ENCODE peak calls at places on chromosomes 5 and 9, in six cellular contexts. J, E, F, I, U and Q are unnamed samples.
A peak's percentile ranks its signal among the peaks of the same experiment; 100 is the strongest.

GRCh38 chr9:81595887-81596558 is 93.3 kb downstream of the TLE1 start:
- DNase-seq in U (no peak), I (no peak), E (peak; percentile 75), J (peak; percentile 80), F (no peak), Q (peak; percentile 59)

GRCh38 chr5:1244976-1245375 is 19.8 kb downstream of the SLC6A18 start:
- DNase-seq in I (no peak), J (no peak), U (no peak), F (no peak), E (no peak), Q (no peak)

GRCh38 chr5:147743686-147744332 is 38.7 kb downstream of the JAKMIP2 start:
- DNase-seq in I (no peak), F (peak; percentile 28), U (no peak), E (no peak), J (no peak), Q (no peak)

GRCh38 chr5:52799983-52800393 is 12.3 kb downstream of the ITGA1 start:
- DNase-seq in E (peak; percentile 96), I (peak; percentile 93), U (peak; percentile 94), J (peak; percentile 95), F (peak; percentile 96), Q (peak; percentile 94)

GRCh38 chr9:121447341-121447834 is 52.3 kb downstream of the GGTA1 start:
- DNase-seq in J (no peak), U (peak; percentile 76), F (peak; percentile 67), I (no peak), E (no peak), Q (no peak)

GRCh38 chr9:109013678-109014145 is 413 bp upstream of the CTNNAL1 start:
- DNase-seq in J (no peak), I (no peak), F (peak; percentile 78), U (no peak), E (no peak), Q (no peak)

GRCh38 chr5:139378941-139379361 is 4.1 kb downstream of the SLC23A1 start:
- DNase-seq in J (no peak), F (no peak), U (no peak), E (no peak), I (no peak), Q (no peak)

GRCh38 chr9:112174223-112174964 is 703 bp downstream of the SUSD1 start:
- DNase-seq in F (peak; percentile 65), I (no peak), J (no peak), E (peak; percentile 39), U (peak; percentile 16), Q (no peak)

GRCh38 chr9:130446111-130446861 is 1.5 kb downstream of the ASS1 start:
- DNase-seq in U (peak; percentile 94), E (peak; percentile 74), I (no peak), F (peak; percentile 49), J (no peak), Q (no peak)

GRCh38 chr9:33329996-33330395 is 39.7 kb downstream of the NFX1 start:
- DNase-seq in F (peak; percentile 65), E (no peak), I (no peak), J (no peak), U (peak; percentile 87), Q (no peak)

GRCh38 chr5:169070413-169070812 is 230.5 kb downstream of the SLIT3 start:
- DNase-seq in I (no peak), J (no peak), U (no peak), F (no peak), E (no peak), Q (no peak)

GRCh38 chr5:66171349-66172344 is 27.5 kb downstream of the SREK1 start:
- DNase-seq in U (peak; percentile 70), E (peak; percentile 54), I (no peak), J (no peak), F (peak; percentile 69), Q (no peak)

GRCh38 chr5:154385236-154385512 is 60.6 kb upstream of the SAP30L start:
- DNase-seq in U (no peak), J (no peak), F (no peak), I (no peak), E (no peak), Q (no peak)

GRCh38 chr5:143124593-143124992 is 278.9 kb downstream of the NR3C1 start:
- DNase-seq in J (no peak), F (no peak), E (peak; percentile 37), U (no peak), I (no peak), Q (no peak)

GRCh38 chr5:61333351-61334223 is 1.5 kb downstream of the ZSWIM6 start:
- DNase-seq in I (peak; percentile 40), U (no peak), J (no peak), E (peak; percentile 65), F (peak; percentile 34), Q (peak; percentile 64)

GRCh38 chr9:11275158-11275695 is 662.4 kb upstream of the PTPRD start:
- DNase-seq in F (no peak), E (no peak), U (no peak), J (no peak), I (no peak), Q (no peak)

GRCh38 chr5:132065351-132065937 is 5.0 kb downstream of the IL3 start:
- DNase-seq in I (peak; percentile 58), U (peak; percentile 73), F (peak; percentile 72), J (peak; percentile 80), E (peak; percentile 83), Q (peak; percentile 46)

GRCh38 chr5:82470185-82470584 is 192.0 kb upstream of the RPS23 start:
- DNase-seq in U (no peak), I (no peak), J (no peak), E (no peak), F (no peak), Q (no peak)

GRCh38 chr5:55445817-55446216 is 88.9 kb downstream of the PLPP1 start:
- DNase-seq in I (no peak), E (no peak), J (no peak), F (no peak), U (no peak), Q (no peak)

GRCh38 chr9:36798350-36799065 is 225.8 kb downstream of the MELK start:
- DNase-seq in F (no peak), J (no peak), E (peak; percentile 38), U (no peak), I (no peak), Q (no peak)

GRCh38 chr9:90053027-90053426 is 448.2 kb downstream of the GADD45G start:
- DNase-seq in F (no peak), E (peak; percentile 43), I (no peak), J (peak; percentile 52), U (no peak), Q (no peak)

GRCh38 chr5:144114571-144114970 is 55.9 kb downstream of the YIPF5 start:
- DNase-seq in E (no peak), U (no peak), J (no peak), I (no peak), F (no peak), Q (no peak)

GRCh38 chr5:34522599-34523381 is 133.3 kb upstream of the RAI14 start:
- DNase-seq in I (peak; percentile 63), E (peak; percentile 96), J (peak; percentile 92), F (peak; percentile 87), U (peak; percentile 92), Q (peak; percentile 89)

GRCh38 chr5:13632676-13633075 is 311.8 kb downstream of the DNAH5 start:
- DNase-seq in E (peak; percentile 88), U (peak; percentile 36), I (no peak), F (peak; percentile 9), J (no peak), Q (no peak)

GRCh38 chr9:81468084-81468595 is 221.2 kb downstream of the TLE1 start:
- DNase-seq in F (no peak), E (peak; percentile 56), U (no peak), J (no peak), I (no peak), Q (no peak)

GRCh38 chr9:21553441-21553840 is 71.3 kb upstream of the IFNE start:
- DNase-seq in E (no peak), F (no peak), I (no peak), U (no peak), J (no peak), Q (no peak)

GRCh38 chr9:114718801-114719221 is 36.8 kb upstream of the TEX48 start:
- DNase-seq in F (no peak), U (no peak), E (no peak), J (peak; percentile 34), I (no peak), Q (no peak)

GRCh38 chr5:134247411-134247810 is 21.5 kb upstream of the PPP2CA start:
- DNase-seq in F (peak; percentile 89), U (peak; percentile 96), I (no peak), J (no peak), E (peak; percentile 38), Q (no peak)

GRCh38 chr9:135718616-135719015 is 16.6 kb downstream of the KCNT1 start:
- DNase-seq in J (no peak), E (no peak), U (peak; percentile 7), I (no peak), F (no peak), Q (no peak)

GRCh38 chr9:6413365-6414263 is 615 bp downstream of the UHRF2 start:
- DNase-seq in U (no peak), J (peak; percentile 32), I (peak; percentile 18), E (peak; percentile 32), F (no peak), Q (no peak)

GRCh38 chr5:158482201-158482600 is 617.5 kb downstream of the EBF1 start:
- DNase-seq in J (no peak), E (no peak), I (no peak), U (no peak), F (no peak), Q (no peak)

DNA sequence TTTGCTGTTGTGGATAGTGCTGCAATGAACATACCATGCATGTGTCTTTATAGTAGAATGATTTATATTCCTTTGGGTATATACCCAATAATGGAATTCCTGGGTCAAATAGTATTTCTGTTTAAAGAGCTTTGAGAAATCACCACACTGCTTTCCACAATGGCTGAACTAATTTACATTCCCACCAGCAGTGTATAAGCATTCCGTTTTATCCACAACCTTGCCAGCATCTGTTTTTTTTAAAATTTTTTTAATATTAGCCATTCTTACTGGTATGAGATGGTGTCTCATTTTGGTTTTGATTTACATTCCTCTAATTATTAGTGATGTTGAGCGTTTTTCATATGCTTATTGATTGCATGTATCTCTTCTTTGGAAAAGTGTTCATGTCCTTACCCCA is 15.4 kb upstream of the TARS1 start:
- DNase-seq in F (no peak), U (no peak), J (no peak), E (no peak), I (no peak), Q (no peak)
- H3K4me1 ChIP-seq in F (no peaks in the 10 kb centered on the region), U (no peaks in the 10 kb centered on the region), J (no peaks in the 10 kb centered on the region), E (no peaks in the 10 kb centered on the region), I (no peaks in the 10 kb centered on the region), Q (no peaks in the 10 kb centered on the region)

DNA sequence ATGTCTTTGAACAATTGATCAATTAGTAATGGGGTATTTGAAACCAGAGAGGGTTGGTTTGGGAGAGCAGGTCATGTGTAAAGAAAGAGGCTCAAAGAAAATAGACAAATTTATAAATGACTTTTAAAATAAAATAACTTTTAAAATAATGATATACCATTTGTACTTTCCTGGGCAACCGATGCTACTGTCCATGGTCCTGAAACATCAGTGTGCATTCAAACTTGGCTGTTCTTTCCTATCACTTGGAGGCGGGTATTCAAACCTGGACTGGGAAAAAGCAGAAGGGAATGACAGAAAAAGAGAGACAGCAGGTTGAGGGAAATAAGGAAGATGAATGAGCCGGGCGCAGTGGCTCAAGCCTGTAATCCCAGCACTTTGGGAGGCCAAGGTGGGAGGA is 1446.4 kb upstream of the WWC1 start:
- DNase-seq in J (no peak), I (peak; percentile 56), E (peak; percentile 33), U (no peak), F (peak; percentile 40), Q (no peak)
- H4K8ac ChIP-seq in J (no peak overlapping the region), I (no peak overlapping the region), E (no peak overlapping the region), U (no peak overlapping the region), F (no peak overlapping the region), Q (no peak overlapping the region)

GRCh38 chr5:151107084-151107483 is 26.2 kb upstream of the TNIP1 start:
- DNase-seq in I (no peak), U (no peak), F (no peak), E (no peak), J (no peak), Q (no peak)
- H2BK15ac ChIP-seq in I (no peak overlapping the region), U (no peak overlapping the region), F (no peak overlapping the region), E (no peak overlapping the region), J (no peak overlapping the region), Q (no peak overlapping the region)

GRCh38 chr5:109700516-109701174 is 10.9 kb downstream of the MAN2A1 start:
- DNase-seq in U (no peak), F (no peak), E (no peak), J (no peak), I (no peak), Q (no peak)
- H3K4me1 ChIP-seq in U (peaks cover 3% of the 10 kb centered on the region), F (peaks cover 2% of the 10 kb centered on the region), E (peaks cover 15% of the 10 kb centered on the region), J (peaks cover 20% of the 10 kb centered on the region), I (no peaks in the 10 kb centered on the region), Q (peaks cover 24% of the 10 kb centered on the region)